ENCODE peak calls at places on chromosome 9, in six cellular contexts. S is T-helper 17 cell; D is M059J; W is AG09309; V is activated effector memory CD4-positive, alpha-beta T cell treated with anti-CD3 and anti-CD28 coated beads, Interleukin-2, amount 50 U/mL, for 16 hours; Z is frontal cortex. A is an unnamed sample.

GRCh38 chr9:88537743-88538055 is 2.7 kb downstream of the NXNL2 start:
- DNase-seq in S (no peak), D (peak), W (peak), V (no peak), Z (peak), A (peak)

GRCh38 chr9:128081052-128081451 is 13.0 kb downstream of the SLC25A25 start:
- DNase-seq in S (no peak), D (peak), W (peak), V (no peak), Z (peak), A (peak)

GRCh38 chr9:125959980-125960619 is 212.9 kb downstream of the PBX3 start:
- DNase-seq in S (no peak), D (no peak), W (no peak), V (no peak), Z (peak), A (no peak)

GRCh38 chr9:71681708-71682268 is 86.5 kb downstream of the CEMIP2 start:
- DNase-seq in S (no peak), D (peak), W (no peak), V (no peak), Z (no peak), A (peak)

GRCh38 chr9:15422355-15423327 is at the start of gene SNAPC3:
- DNase-seq in S (peak), D (peak), W (peak), V (peak), Z (peak), A (peak)

GRCh38 chr9:120768247-120768646 is 25.0 kb downstream of the FBXW2 start:
- DNase-seq in S (no peak), D (no peak), W (no peak), V (no peak), Z (no peak), A (no peak)

GRCh38 chr9:136081826-136082495 is 13.1 kb downstream of the NACC2 start:
- DNase-seq in S (no peak), D (no peak), W (no peak), V (no peak), Z (no peak), A (no peak)

GRCh38 chr9:2163231-2163885 is 148.2 kb downstream of the SMARCA2 start:
- DNase-seq in S (no peak), D (no peak), W (peak), V (no peak), Z (no peak), A (no peak)

GRCh38 chr9:18678846-18679245 is 204.9 kb downstream of the ADAMTSL1 start:
- DNase-seq in S (no peak), D (no peak), W (no peak), V (no peak), Z (no peak), A (no peak)

GRCh38 chr9:126303488-126303887 is 23.1 kb upstream of the MVB12B start:
- DNase-seq in S (no peak), D (peak), W (no peak), V (no peak), Z (no peak), A (no peak)

GRCh38 chr9:113783475-113783874 is 92.6 kb upstream of the ZNF618 start:
- DNase-seq in S (no peak), D (no peak), W (no peak), V (no peak), Z (no peak), A (no peak)

GRCh38 chr9:114027159-114027895 is 50.8 kb downstream of the AMBP start:
- DNase-seq in S (no peak), D (no peak), W (no peak), V (peak), Z (no peak), A (no peak)

GRCh38 chr9:132627594-132627993 is 42.2 kb downstream of the DDX31 start:
- DNase-seq in S (no peak), D (no peak), W (no peak), V (no peak), Z (no peak), A (no peak)

GRCh38 chr9:135100241-135101067 is 13.0 kb downstream of the OLFM1 start:
- DNase-seq in S (no peak), D (no peak), W (no peak), V (no peak), Z (no peak), A (no peak)

GRCh38 chr9:92324889-92325268 is 271 bp downstream of the NOL8 start:
- DNase-seq in S (no peak), D (no peak), W (no peak), V (no peak), Z (no peak), A (no peak)

GRCh38 chr9:35522189-35522588 is 32.3 kb downstream of the RUSC2 start:
- DNase-seq in S (no peak), D (peak), W (no peak), V (no peak), Z (no peak), A (peak)

GRCh38 chr9:19102181-19102630 is 498 bp downstream of the HAUS6 start:
- DNase-seq in S (no peak), D (peak), W (no peak), V (peak), Z (no peak), A (peak)

GRCh38 chr9:124708070-124708469 is 63.0 kb downstream of the NR6A1 start:
- DNase-seq in S (no peak), D (peak), W (no peak), V (no peak), Z (no peak), A (no peak)

GRCh38 chr9:112858625-112859147 is 32.0 kb downstream of the SLC46A2 start:
- DNase-seq in S (no peak), D (no peak), W (no peak), V (no peak), Z (no peak), A (peak)

GRCh38 chr9:132998861-132999635 is 20.6 kb downstream of the GFI1B start:
- DNase-seq in S (no peak), D (no peak), W (no peak), V (no peak), Z (no peak), A (no peak)

GRCh38 chr9:101626295-101626694 is 31.5 kb upstream of the PPP3R2 start:
- DNase-seq in S (no peak), D (peak), W (no peak), V (no peak), Z (no peak), A (peak)

GRCh38 chr9:75086443-75087278 is 1.3 kb downstream of the NMRK1 start:
- DNase-seq in S (no peak), D (no peak), W (no peak), V (peak), Z (no peak), A (no peak)

GRCh38 chr9:34744295-34745221 is 34.6 kb upstream of the CCL21 start:
- DNase-seq in S (no peak), D (peak), W (peak), V (no peak), Z (no peak), A (peak)

GRCh38 chr9:36903541-36904435 is 130.3 kb downstream of the PAX5 start:
- DNase-seq in S (no peak), D (peak), W (peak), V (no peak), Z (no peak), A (peak)

GRCh38 chr9:7507539-7508251 is 291.9 kb downstream of the DMAC1 start:
- DNase-seq in S (no peak), D (no peak), W (no peak), V (no peak), Z (no peak), A (no peak)

GRCh38 chr9:125460883-125461475 is 199.4 kb downstream of the GAPVD1 start:
- DNase-seq in S (no peak), D (peak), W (peak), V (no peak), Z (no peak), A (peak)